ENCODE peak calls at places on chromosomes 5 and 9, in nine cellular contexts. C, F, Q, Y, A, N, G, Z and W are unnamed samples.

GRCh38 chr5:151234476-151235238 is 10.8 kb upstream of the CCDC69 start:
- DNase-seq in G (no peak), N (peak), F (peak), C (peak), Z (no peak), A (no peak), Q (peak), Y (peak), W (no peak)

GRCh38 chr9:8616419-8616818 is 816.8 kb upstream of the DMAC1 start:
- DNase-seq in G (no peak), Y (no peak), N (no peak), A (no peak), Z (no peak), F (peak), C (no peak), Q (no peak), W (no peak)

GRCh38 chr9:113579270-113580040 is 115.9 kb downstream of the RGS3 start:
- DNase-seq in G (no peak), N (peak), F (peak), C (no peak), Q (peak), Y (no peak), A (no peak), Z (no peak), W (no peak)

GRCh38 chr5:42944989-42945388 is 95.1 kb downstream of the ANXA2R start:
- DNase-seq in N (no peak), Y (no peak), C (no peak), G (no peak), Z (no peak), Q (no peak), A (no peak), F (peak), W (no peak)

GRCh38 chr9:4946937-4947336 is 38.1 kb upstream of the JAK2 start:
- DNase-seq in G (no peak), C (no peak), Q (no peak), F (no peak), Y (no peak), A (no peak), N (no peak), Z (no peak), W (no peak)

GRCh38 chr5:23169660-23170416 is 316.7 kb upstream of the CDH12 start:
- DNase-seq in C (no peak), Q (no peak), G (no peak), A (no peak), F (no peak), Y (no peak), N (no peak), Z (no peak), W (no peak)

GRCh38 chr5:120539471-120539870 is 75.4 kb downstream of the PRR16 start:
- DNase-seq in Z (no peak), A (no peak), F (no peak), G (no peak), Q (no peak), C (no peak), N (no peak), Y (no peak), W (no peak)

GRCh38 chr9:127813739-127814226 is 11.1 kb downstream of the FPGS start:
- DNase-seq in F (no peak), G (no peak), Q (no peak), N (no peak), Y (peak), A (no peak), C (no peak), Z (no peak), W (no peak)

GRCh38 chr5:95861221-95861857 is 38.8 kb upstream of the GLRX start:
- DNase-seq in A (no peak), Z (no peak), Q (no peak), C (peak), G (no peak), Y (no peak), F (peak), N (peak), W (no peak)